ENCODE peak calls at places on chromosomes 5 and 9, in six cellular contexts. E, Y, V, A, S and Z are unnamed samples.

GRCh38 chr9:20312732-20313131 is 309.6 kb downstream of the MLLT3 start:
- DNase-seq in S (no peak), Y (no peak), V (no peak), A (no peak), E (no peak), Z (no peak)

GRCh38 chr9:117919594-117919993 is 215.4 kb downstream of the TLR4 start:
- DNase-seq in E (no peak), S (no peak), Y (no peak), A (no peak), V (no peak), Z (no peak)

GRCh38 chr5:57690724-57691123 is 208.1 kb upstream of the ACTBL2 start:
- DNase-seq in S (no peak), V (no peak), E (no peak), Y (no peak), A (no peak), Z (no peak)

GRCh38 chr9:132099184-132099583 is 19.5 kb upstream of the MED27 start:
- DNase-seq in S (no peak), E (no peak), V (no peak), Y (no peak), A (no peak), Z (no peak)

GRCh38 chr9:1429328-1429727 is 379.2 kb downstream of the DMRT2 start:
- DNase-seq in S (no peak), A (peak), E (no peak), V (no peak), Y (no peak), Z (no peak)

GRCh38 chr9:85502815-85503643 is 238.7 kb downstream of the AGTPBP1 start:
- DNase-seq in A (no peak), Y (no peak), E (no peak), S (no peak), V (no peak), Z (no peak)

GRCh38 chr5:67073045-67073444 is 123.6 kb downstream of the CD180 start:
- DNase-seq in S (no peak), E (no peak), Y (no peak), V (no peak), A (no peak), Z (no peak)

GRCh38 chr9:86405926-86406325 is 51.7 kb upstream of the TUT7 start:
- DNase-seq in A (no peak), Y (no peak), E (peak), V (no peak), S (no peak), Z (no peak)

GRCh38 chr5:135063511-135064234 is 29.6 kb upstream of the PITX1 start:
- DNase-seq in Y (no peak), A (no peak), V (no peak), S (no peak), E (no peak), Z (no peak)

GRCh38 chr5:132495063-132495671 is 4.6 kb upstream of the IRF1 start:
- DNase-seq in S (no peak), V (no peak), Y (no peak), A (no peak), E (no peak), Z (peak)

GRCh38 chr9:98536542-98537173 is 172.1 kb downstream of the GABBR2 start:
- DNase-seq in S (no peak), A (no peak), V (no peak), E (no peak), Y (no peak), Z (no peak)

GRCh38 chr5:134555223-134555790 is 29.8 kb downstream of the JADE2 start:
- DNase-seq in V (no peak), A (no peak), S (no peak), E (no peak), Y (no peak), Z (no peak)

GRCh38 chr5:83102581-83102980 is 25.2 kb downstream of the XRCC4 start:
- DNase-seq in S (no peak), V (no peak), A (no peak), Y (no peak), E (no peak), Z (no peak)

GRCh38 chr9:27022920-27023319 is 17.4 kb upstream of the LRRC19 start:
- DNase-seq in V (no peak), Y (no peak), S (no peak), A (no peak), E (no peak), Z (no peak)

GRCh38 chr9:35611230-35611797 is 6.3 kb downstream of the TESK1 start:
- DNase-seq in V (no peak), E (no peak), Y (no peak), S (peak), A (peak), Z (no peak)

GRCh38 chr9:37410354-37410861 is 12.1 kb upstream of the GRHPR start:
- DNase-seq in S (no peak), A (no peak), V (no peak), E (no peak), Y (no peak), Z (no peak)

GRCh38 chr9:37413311-37413710 is 9.2 kb upstream of the GRHPR start:
- DNase-seq in E (no peak), Y (no peak), A (no peak), V (no peak), S (no peak), Z (no peak)

GRCh38 chr9:37412431-37413151 is 9.9 kb upstream of the GRHPR start:
- DNase-seq in E (no peak), S (peak), Y (no peak), A (no peak), V (no peak), Z (no peak)

GRCh38 chr9:37408933-37409710 is 13.4 kb upstream of the GRHPR start:
- DNase-seq in S (no peak), V (peak), Y (no peak), E (no peak), A (no peak), Z (no peak)

DNA sequence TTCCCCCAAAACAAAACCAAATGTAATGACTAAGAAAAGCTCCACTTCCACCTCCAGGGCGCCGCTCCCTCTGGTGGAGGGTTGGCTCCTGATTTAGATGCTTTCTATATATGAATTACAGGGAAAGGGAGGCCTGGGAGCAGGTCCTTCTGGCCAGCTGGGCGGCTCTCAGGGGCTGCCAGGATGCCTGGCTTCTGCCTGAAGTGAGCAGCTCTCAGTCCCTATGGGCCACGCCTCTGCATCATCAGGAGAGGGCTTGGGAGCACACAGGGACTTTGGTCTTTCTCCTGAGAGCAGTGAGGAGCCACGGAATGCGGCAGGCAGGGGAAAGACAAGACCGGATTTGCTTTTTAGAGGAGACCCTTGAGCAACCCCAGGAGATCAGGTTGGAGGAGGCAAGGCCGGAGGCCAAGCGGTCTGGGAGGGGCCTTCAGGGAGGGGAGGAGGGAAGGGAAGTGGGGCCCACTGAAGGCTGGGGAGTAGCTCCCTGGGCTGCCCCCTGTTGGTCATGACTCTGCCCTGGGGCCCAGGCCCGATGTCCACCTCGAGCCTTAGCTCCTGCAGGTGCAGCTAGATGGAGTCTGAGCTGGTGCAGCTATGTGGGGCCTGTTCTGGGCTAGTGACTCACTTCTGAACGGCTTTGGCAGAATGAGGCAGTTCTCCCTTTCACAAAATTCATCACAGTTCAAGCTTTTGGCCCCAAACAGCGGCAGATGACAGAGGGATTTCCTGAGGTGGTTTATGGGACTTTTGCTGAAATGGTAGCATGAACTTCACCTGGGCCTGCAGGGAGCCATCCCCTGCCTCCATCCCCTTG is 11.3 kb upstream of the GRHPR start:
- DNase-seq in Y (no peak), S (no peak), V (no peak), E (no peak), A (no peak), Z (no peak)
- H3K4me3 ChIP-seq in Y (no peak), S (no peak), V (no peak), E (no peak), A (no peak), Z (no peak)

GRCh38 chr5:14577079-14577725 is 4.4 kb upstream of the OTULINL start:
- DNase-seq in S (no peak), Y (no peak), A (no peak), V (no peak), E (no peak), Z (no peak)

GRCh38 chr5:14572384-14572783 is 9.2 kb upstream of the OTULINL start:
- DNase-seq in Y (no peak), E (no peak), V (no peak), S (no peak), A (no peak), Z (no peak)

GRCh38 chr5:14574124-14574523 is 7.5 kb upstream of the OTULINL start:
- DNase-seq in Y (no peak), E (no peak), A (no peak), S (no peak), V (no peak), Z (no peak)

GRCh38 chr5:14577964-14578363 is 3.6 kb upstream of the OTULINL start:
- DNase-seq in V (no peak), E (no peak), A (no peak), S (no peak), Y (no peak), Z (no peak)

DNA sequence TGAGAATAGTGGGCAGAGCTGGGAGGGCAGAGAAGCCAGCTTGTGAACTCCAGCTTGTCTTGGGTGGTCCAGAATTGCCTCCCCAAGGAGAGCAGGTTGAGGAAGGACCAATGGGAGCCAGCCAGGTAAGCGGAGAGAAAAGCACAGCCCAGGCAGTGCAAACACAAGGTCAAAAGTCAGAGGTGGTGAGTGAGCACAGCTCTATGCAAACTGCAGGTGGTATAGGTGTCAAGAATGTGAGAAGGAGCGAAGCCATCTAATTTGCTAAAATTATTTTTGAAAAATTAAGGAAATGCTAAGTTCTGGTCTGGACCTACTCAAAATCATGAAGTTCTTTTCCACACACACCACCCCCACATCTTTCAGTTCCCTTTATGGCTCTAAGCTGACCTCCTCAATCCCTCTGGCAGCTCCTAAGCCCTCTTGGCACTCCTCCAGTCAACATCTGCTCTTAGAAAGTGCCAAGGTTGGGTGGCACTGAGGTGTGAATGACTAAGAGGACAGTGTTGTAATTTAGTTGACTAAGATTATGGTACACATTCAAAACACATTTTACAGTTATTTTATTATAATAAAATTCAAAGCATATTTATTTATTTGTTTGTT is 6.6 kb upstream of the OTULINL start:
- DNase-seq in E (no peak), A (peak), V (no peak), S (peak), Y (peak), Z (no peak)
- H3K27ac ChIP-seq in E (no peak), A (peak), V (no peak), S (no peak), Y (no peak), Z (peak)

DNA sequence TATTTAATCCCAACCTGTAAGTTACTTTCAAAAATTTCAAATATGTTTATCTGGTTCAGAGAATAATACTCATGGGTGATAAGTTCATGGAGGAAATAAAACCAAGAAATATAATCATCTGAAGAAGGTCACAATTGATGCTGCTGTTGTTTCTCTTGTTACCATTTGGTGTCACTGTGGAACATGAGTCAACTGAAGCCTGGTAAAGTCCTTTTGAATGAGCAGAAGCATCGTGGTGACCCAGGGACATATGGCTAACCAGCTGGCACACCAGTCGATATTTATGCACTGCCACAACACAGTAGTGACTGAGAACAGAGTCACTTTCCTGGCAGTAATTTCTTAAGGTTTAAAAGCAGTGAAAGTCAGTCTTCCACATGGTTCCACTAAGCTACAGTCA is 612.9 kb upstream of the TLE4 start:
- DNase-seq in E (no peak), Y (no peak), V (no peak), A (no peak), S (no peak), Z (no peak)
- TF ChIP-seq CTCF in E (no peak), Y (no peak), V (no peak), A (no peak), S (no peak), Z (no peak)

GRCh38 chr5:63961125-63961597 is 1.1 kb downstream of the HTR1A start:
- DNase-seq in E (no peak), Y (no peak), V (no peak), A (no peak), S (no peak), Z (no peak)
- H3K4me3 ChIP-seq in E (no peak), Y (no peak), V (no peak), A (no peak), S (no peak), Z (no peak)

DNA sequence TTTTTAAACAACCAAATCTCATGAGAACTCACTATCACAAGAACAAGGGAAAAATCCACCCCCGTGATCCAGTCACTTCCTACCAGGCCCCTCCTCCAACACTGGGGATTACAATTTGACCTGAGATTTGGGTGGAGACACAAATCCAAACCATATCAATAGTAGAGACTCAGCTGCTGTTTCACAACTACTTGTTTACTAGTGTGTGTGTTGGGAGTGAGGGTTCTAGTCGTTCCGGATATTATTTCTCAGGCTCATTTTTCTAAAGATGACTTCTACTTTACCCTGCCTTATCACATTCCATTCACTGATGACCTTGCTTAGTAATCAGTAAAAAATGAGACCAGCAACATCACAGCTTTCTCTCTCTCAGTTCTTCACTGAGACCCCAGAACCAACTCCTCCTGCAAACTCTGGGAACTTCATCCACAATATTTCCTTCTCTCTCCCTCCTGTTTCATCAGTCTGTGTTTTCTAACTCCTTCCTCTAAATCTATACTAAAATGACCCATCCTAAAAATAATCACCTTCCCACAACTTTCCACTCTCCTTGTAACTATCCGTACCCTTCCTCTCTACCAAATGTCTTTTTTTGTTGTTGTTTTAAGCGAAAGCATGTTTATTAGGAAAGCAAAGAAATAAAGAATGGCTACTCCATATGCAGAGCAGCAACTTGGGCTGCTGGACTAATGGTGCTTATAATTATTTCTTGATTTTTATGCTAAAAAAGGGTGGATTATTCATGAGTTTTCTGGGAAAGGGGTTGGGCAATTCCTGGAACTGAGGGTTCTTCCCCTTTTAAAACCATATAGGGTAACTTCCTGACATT is 121.5 kb upstream of the SPRY4 start:
- DNase-seq in A (no peak), S (no peak), V (no peak), E (peak), Y (peak), Z (no peak)
- H3K27ac ChIP-seq in A (peak), S (no peak), V (no peak), E (peak), Y (peak), Z (peak)

GRCh38 chr9:70490478-70490877 is 76.0 kb upstream of the KLF9 start:
- DNase-seq in S (no peak), Y (no peak), V (no peak), A (no peak), E (no peak), Z (no peak)
- TF ChIP-seq CTCF in S (no peak), Y (no peak), V (no peak), A (no peak), E (no peak), Z (no peak)

DNA sequence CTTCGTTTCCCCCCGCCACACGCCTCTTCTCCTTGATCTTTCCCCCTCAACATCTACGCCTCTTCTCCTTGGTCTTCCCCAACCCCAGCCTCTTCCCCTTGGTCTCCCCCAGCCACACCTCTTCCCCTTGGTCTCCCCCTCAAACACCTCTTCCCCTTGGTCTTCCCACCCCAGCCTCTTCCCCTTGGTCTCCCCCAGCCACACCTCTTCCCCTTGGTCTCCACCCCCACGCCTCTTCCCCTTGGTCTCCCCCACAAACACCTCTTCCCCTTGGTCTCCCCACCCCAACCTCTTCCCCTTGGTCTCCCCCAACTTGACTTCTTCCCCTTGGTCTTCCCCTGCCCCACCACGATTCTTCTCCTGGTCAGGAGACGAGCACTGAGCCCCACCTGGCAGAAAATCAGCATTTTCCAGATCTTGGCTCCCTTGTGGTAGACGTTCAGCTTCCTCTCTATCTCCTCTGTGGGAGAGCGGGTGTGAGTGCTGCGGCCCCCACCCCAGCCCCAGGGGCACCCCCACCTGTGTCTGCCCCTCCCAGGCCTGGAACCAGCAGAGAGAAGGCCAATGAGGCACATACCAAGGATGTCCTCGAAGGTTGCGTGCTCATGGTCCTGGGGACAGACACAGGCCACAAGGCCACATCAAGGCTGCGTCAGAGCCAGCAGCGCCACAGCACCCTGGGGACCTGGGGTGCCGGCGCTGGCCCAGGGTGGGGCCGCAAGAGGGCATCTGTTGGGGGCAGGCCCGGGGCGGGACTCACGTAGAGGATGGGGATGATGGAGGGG is 7.0 kb downstream of the NSMF start:
- DNase-seq in S (peak), Y (no peak), A (peak), V (no peak), E (no peak), Z (no peak)
- H3K4me3 ChIP-seq in S (no peak), Y (no peak), A (no peak), V (no peak), E (no peak), Z (no peak)

DNA sequence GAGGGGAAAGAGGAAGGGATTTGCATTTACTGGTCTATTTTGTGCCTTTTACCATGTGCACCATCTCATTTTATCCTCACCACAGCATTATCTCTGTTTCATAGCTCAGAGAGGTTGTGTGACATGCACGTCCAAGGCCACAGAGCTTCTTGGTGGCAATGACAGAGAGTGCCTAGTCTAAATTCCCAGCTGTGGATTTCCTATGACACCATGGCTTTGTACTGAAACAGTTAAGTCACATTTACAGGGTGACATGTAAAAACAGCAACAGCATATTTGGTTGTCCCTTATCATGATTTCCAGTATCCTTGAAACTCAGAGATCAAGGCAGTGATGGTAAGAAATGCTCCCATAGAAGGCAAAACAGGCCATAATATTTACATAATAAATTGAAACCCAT is 268.8 kb downstream of the AOPEP start:
- DNase-seq in Y (no peak), S (no peak), A (no peak), E (no peak), V (no peak), Z (no peak)
- H3K27ac ChIP-seq in Y (peak), S (peak), A (peak), E (no peak), V (peak), Z (peak)